ENCODE peak calls at places on chromosomes 12 and 14, in four cellular contexts. G is stromal cell of bone marrow, T is mesothelial cell of epicardium, I is epithelial cell of esophagus. U is an unnamed sample.

GRCh38 chr12:127809236-127809635 is 457.7 kb upstream of the TMEM132C start:
- DNase-seq in G (peak; percentile 94), T (no peak), I (peak; percentile 29), U (peak; percentile 16)

GRCh38 chr12:69290545-69291277 is 51.3 kb downstream of the CPSF6 start:
- DNase-seq in T (peak; percentile 34), I (peak; percentile 86), G (peak; percentile 48), U (peak; percentile 16)

GRCh38 chr12:1706284-1707016 is 15.6 kb downstream of the ADIPOR2 start:
- DNase-seq in T (no peak), G (no peak), I (no peak), U (no peak)

GRCh38 chr12:112782921-112783320 is 8.6 kb upstream of the RPH3A start:
- DNase-seq in I (peak; percentile 26), G (no peak), T (no peak), U (no peak)

GRCh38 chr12:42320796-42321195 is 5.1 kb downstream of the ZCRB1 start:
- DNase-seq in I (no peak), G (no peak), T (no peak), U (no peak)

GRCh38 chr12:131452444-131452860 is 258.4 kb upstream of the SFSWAP start:
- DNase-seq in G (no peak), I (no peak), T (no peak), U (no peak)

GRCh38 chr12:7441216-7441615 is 2.7 kb downstream of the CD163L1 start:
- DNase-seq in G (peak; percentile 6), I (no peak), T (no peak), U (no peak)

GRCh38 chr14:78764240-78764639 is 594.1 kb downstream of the NRXN3 start:
- DNase-seq in I (peak; percentile 45), G (peak; percentile 25), T (no peak), U (peak; percentile 15)

GRCh38 chr12:22238211-22238610 is 96.3 kb downstream of the ST8SIA1 start:
- DNase-seq in I (no peak), T (no peak), G (no peak), U (no peak)

GRCh38 chr12:117738233-117738632 is 230.6 kb downstream of the KSR2 start:
- DNase-seq in G (no peak), I (no peak), T (no peak), U (no peak)

GRCh38 chr14:98175436-98175835 is 1096.6 kb downstream of the BCL11B start:
- DNase-seq in T (no peak), I (no peak), G (no peak), U (no peak)